ENCODE peak calls at places on chromosomes 2 and 18, in seven cellular contexts. One of them, this sample, is unnamed.

GRCh38 chr2:136129601-136130000 is 11.7 kb upstream of the CXCR4 start:
- DNase-seq in IMR-90: no peak
- DNase-seq in H1: no peak
- DNase-seq in neuronal stem cell: no peak
- DNase-seq in neural progenitor cell: no peak
- DNase-seq in PC-9: peak
- DNase-seq in Karpas-422: no peak
- DNase-seq in this sample: no peak

GRCh38 chr2:107337209-107337898 is 451.4 kb upstream of the ST6GAL2 start:
- DNase-seq in neuronal stem cell: no peak
- DNase-seq in H1: no peak
- DNase-seq in neural progenitor cell: no peak
- DNase-seq in Karpas-422: no peak
- DNase-seq in IMR-90: no peak
- DNase-seq in PC-9: no peak
- DNase-seq in this sample: no peak

GRCh38 chr2:25252291-25253152 is 84.1 kb upstream of the POMC start:
- DNase-seq in IMR-90: peak
- DNase-seq in H1: peak
- DNase-seq in neuronal stem cell: peak
- DNase-seq in PC-9: no peak
- DNase-seq in Karpas-422: no peak
- DNase-seq in neural progenitor cell: peak
- DNase-seq in this sample: peak

GRCh38 chr2:51000849-51001617 is 30.9 kb downstream of the NRXN1 start:
- DNase-seq in Karpas-422: no peak
- DNase-seq in H1: peak
- DNase-seq in neural progenitor cell: peak
- DNase-seq in neuronal stem cell: peak
- DNase-seq in PC-9: no peak
- DNase-seq in IMR-90: peak
- DNase-seq in this sample: no peak

GRCh38 chr2:201678442-201678841 is 20.0 kb downstream of the MPP4 start:
- DNase-seq in neural progenitor cell: no peak
- DNase-seq in PC-9: no peak
- DNase-seq in Karpas-422: no peak
- DNase-seq in neuronal stem cell: no peak
- DNase-seq in IMR-90: no peak
- DNase-seq in H1: no peak
- DNase-seq in this sample: no peak

GRCh38 chr2:186544255-186544675 is 45.6 kb upstream of the ITGAV start:
- DNase-seq in IMR-90: peak
- DNase-seq in H1: no peak
- DNase-seq in PC-9: peak
- DNase-seq in neuronal stem cell: peak
- DNase-seq in Karpas-422: no peak
- DNase-seq in neural progenitor cell: peak
- DNase-seq in this sample: no peak

GRCh38 chr2:178270338-178270737 is 76.0 kb downstream of the OSBPL6 start:
- DNase-seq in neuronal stem cell: no peak
- DNase-seq in neural progenitor cell: no peak
- DNase-seq in PC-9: no peak
- DNase-seq in Karpas-422: no peak
- DNase-seq in H1: no peak
- DNase-seq in IMR-90: no peak
- DNase-seq in this sample: no peak

GRCh38 chr2:202780514-202781021 is 91.0 kb downstream of the ICA1L start:
- DNase-seq in H1: no peak
- DNase-seq in neural progenitor cell: no peak
- DNase-seq in Karpas-422: no peak
- DNase-seq in PC-9: peak
- DNase-seq in neuronal stem cell: no peak
- DNase-seq in IMR-90: peak
- DNase-seq in this sample: no peak

GRCh38 chr2:60522462-60522861 is 31.0 kb downstream of the BCL11A start:
- DNase-seq in neural progenitor cell: no peak
- DNase-seq in Karpas-422: no peak
- DNase-seq in PC-9: no peak
- DNase-seq in neuronal stem cell: no peak
- DNase-seq in IMR-90: no peak
- DNase-seq in H1: no peak
- DNase-seq in this sample: no peak

GRCh38 chr2:85954192-85954900 is 65.6 kb upstream of the ST3GAL5 start:
- DNase-seq in neuronal stem cell: no peak
- DNase-seq in PC-9: no peak
- DNase-seq in neural progenitor cell: no peak
- DNase-seq in H1: no peak
- DNase-seq in IMR-90: no peak
- DNase-seq in Karpas-422: no peak
- DNase-seq in this sample: no peak

GRCh38 chr2:101883860-101884259 is 107.9 kb upstream of the IL1R2 start:
- DNase-seq in IMR-90: peak
- DNase-seq in H1: no peak
- DNase-seq in Karpas-422: peak
- DNase-seq in neuronal stem cell: peak
- DNase-seq in PC-9: peak
- DNase-seq in neural progenitor cell: peak
- DNase-seq in this sample: peak

GRCh38 chr2:120134263-120134662 is 88.9 kb downstream of the TMEM185B start:
- DNase-seq in neuronal stem cell: no peak
- DNase-seq in IMR-90: peak
- DNase-seq in PC-9: peak
- DNase-seq in Karpas-422: no peak
- DNase-seq in H1: peak
- DNase-seq in neural progenitor cell: no peak
- DNase-seq in this sample: no peak

GRCh38 chr2:144460981-144461766 is 58.7 kb downstream of the ZEB2 start:
- DNase-seq in PC-9: no peak
- DNase-seq in neuronal stem cell: no peak
- DNase-seq in Karpas-422: no peak
- DNase-seq in H1: no peak
- DNase-seq in IMR-90: peak
- DNase-seq in neural progenitor cell: no peak
- DNase-seq in this sample: no peak

GRCh38 chr2:88600038-88600465 is 27.2 kb downstream of the EIF2AK3 start:
- DNase-seq in neural progenitor cell: peak
- DNase-seq in Karpas-422: peak
- DNase-seq in PC-9: peak
- DNase-seq in neuronal stem cell: peak
- DNase-seq in IMR-90: peak
- DNase-seq in H1: peak
- DNase-seq in this sample: peak

GRCh38 chr18:78238404-78239089 is 741.1 kb upstream of the SALL3 start:
- DNase-seq in H1: no peak
- DNase-seq in Karpas-422: no peak
- DNase-seq in neural progenitor cell: peak
- DNase-seq in neuronal stem cell: no peak
- DNase-seq in PC-9: no peak
- DNase-seq in IMR-90: no peak
- DNase-seq in this sample: no peak

GRCh38 chr2:196836440-196836839 is 27.3 kb upstream of the C2orf66 start:
- DNase-seq in IMR-90: peak
- DNase-seq in Karpas-422: no peak
- DNase-seq in PC-9: peak
- DNase-seq in neuronal stem cell: no peak
- DNase-seq in neural progenitor cell: no peak
- DNase-seq in H1: no peak
- DNase-seq in this sample: no peak

GRCh38 chr2:69298862-69299261 is 88.2 kb downstream of the GFPT1 start:
- DNase-seq in IMR-90: peak
- DNase-seq in neural progenitor cell: no peak
- DNase-seq in neuronal stem cell: no peak
- DNase-seq in H1: no peak
- DNase-seq in PC-9: no peak
- DNase-seq in Karpas-422: no peak
- DNase-seq in this sample: no peak

GRCh38 chr2:124045906-124046305 is 20.8 kb downstream of the CNTNAP5 start:
- DNase-seq in neural progenitor cell: no peak
- DNase-seq in H1: no peak
- DNase-seq in Karpas-422: no peak
- DNase-seq in neuronal stem cell: no peak
- DNase-seq in PC-9: no peak
- DNase-seq in IMR-90: no peak
- DNase-seq in this sample: no peak

GRCh38 chr18:36572135-36572856 is 256.5 kb downstream of the TPGS2 start:
- DNase-seq in IMR-90: peak
- DNase-seq in neuronal stem cell: peak
- DNase-seq in H1: no peak
- DNase-seq in Karpas-422: peak
- DNase-seq in PC-9: no peak
- DNase-seq in neural progenitor cell: peak
- DNase-seq in this sample: peak

GRCh38 chr2:69059731-69060290 is 46.8 kb downstream of the ANTXR1 start:
- DNase-seq in neuronal stem cell: no peak
- DNase-seq in IMR-90: peak
- DNase-seq in neural progenitor cell: no peak
- DNase-seq in H1: no peak
- DNase-seq in Karpas-422: no peak
- DNase-seq in PC-9: no peak
- DNase-seq in this sample: no peak

GRCh38 chr2:232779935-232780334 is 3.6 kb upstream of the KCNJ13 start:
- DNase-seq in neural progenitor cell: no peak
- DNase-seq in IMR-90: peak
- DNase-seq in neuronal stem cell: no peak
- DNase-seq in PC-9: no peak
- DNase-seq in H1: no peak
- DNase-seq in Karpas-422: no peak
- DNase-seq in this sample: no peak

GRCh38 chr2:73203055-73203681 is 794 bp downstream of the NOTO start:
- DNase-seq in neuronal stem cell: no peak
- DNase-seq in Karpas-422: no peak
- DNase-seq in IMR-90: no peak
- DNase-seq in H1: no peak
- DNase-seq in PC-9: no peak
- DNase-seq in neural progenitor cell: peak
- DNase-seq in this sample: no peak

GRCh38 chr2:236510049-236510448 is 59.6 kb upstream of the ACKR3 start:
- DNase-seq in neural progenitor cell: no peak
- DNase-seq in IMR-90: no peak
- DNase-seq in Karpas-422: no peak
- DNase-seq in H1: no peak
- DNase-seq in PC-9: no peak
- DNase-seq in neuronal stem cell: no peak
- DNase-seq in this sample: no peak

GRCh38 chr2:178499640-178500039 is 19.4 kb downstream of the PLEKHA3 start:
- DNase-seq in H1: no peak
- DNase-seq in neural progenitor cell: no peak
- DNase-seq in IMR-90: no peak
- DNase-seq in PC-9: no peak
- DNase-seq in Karpas-422: no peak
- DNase-seq in neuronal stem cell: no peak
- DNase-seq in this sample: no peak

GRCh38 chr18:46009158-46009866 is 42.2 kb upstream of the EPG5 start:
- DNase-seq in IMR-90: no peak
- DNase-seq in neural progenitor cell: no peak
- DNase-seq in H1: no peak
- DNase-seq in PC-9: no peak
- DNase-seq in Karpas-422: peak
- DNase-seq in neuronal stem cell: no peak
- DNase-seq in this sample: no peak

GRCh38 chr18:48314694-48315093 is 94.5 kb downstream of the ZBTB7C start:
- DNase-seq in H1: no peak
- DNase-seq in neural progenitor cell: peak
- DNase-seq in IMR-90: no peak
- DNase-seq in Karpas-422: no peak
- DNase-seq in neuronal stem cell: peak
- DNase-seq in PC-9: no peak
- DNase-seq in this sample: no peak
- H2AFZ ChIP-seq in H1: no peak
- H2AFZ ChIP-seq in neural progenitor cell: no peak
- H2AFZ ChIP-seq in IMR-90: no peak
- H2AFZ ChIP-seq in Karpas-422: no peak
- H2AFZ ChIP-seq in neuronal stem cell: no peak
- H2AFZ ChIP-seq in PC-9: no peak
- H2AFZ ChIP-seq in this sample: no peak

DNA sequence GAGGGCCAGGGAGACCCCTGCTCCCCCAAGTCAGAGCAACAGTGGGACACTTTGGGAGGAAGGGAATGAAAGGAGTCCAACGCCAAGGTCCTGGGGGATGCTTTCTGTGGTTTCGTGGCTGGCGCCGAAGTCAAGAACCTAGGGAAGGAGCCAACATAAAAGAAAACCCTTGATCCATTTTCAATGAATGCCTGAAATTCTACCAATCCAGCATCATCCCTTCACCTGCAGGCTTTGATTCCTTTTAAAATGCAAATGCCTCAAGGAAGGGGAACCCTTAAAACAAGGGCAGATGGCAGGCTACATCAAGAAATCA is 123.4 kb upstream of the SLC1A4 start:
- DNase-seq in Karpas-422: no peak
- DNase-seq in IMR-90: no peak
- DNase-seq in neural progenitor cell: no peak
- DNase-seq in PC-9: no peak
- DNase-seq in neuronal stem cell: peak
- DNase-seq in H1: no peak
- DNase-seq in this sample: no peak
- H2AFZ ChIP-seq in Karpas-422: peak
- H2AFZ ChIP-seq in IMR-90: peak
- H2AFZ ChIP-seq in neural progenitor cell: peak
- H2AFZ ChIP-seq in PC-9: no peak
- H2AFZ ChIP-seq in neuronal stem cell: peak
- H2AFZ ChIP-seq in H1: peak
- H2AFZ ChIP-seq in this sample: peak

DNA sequence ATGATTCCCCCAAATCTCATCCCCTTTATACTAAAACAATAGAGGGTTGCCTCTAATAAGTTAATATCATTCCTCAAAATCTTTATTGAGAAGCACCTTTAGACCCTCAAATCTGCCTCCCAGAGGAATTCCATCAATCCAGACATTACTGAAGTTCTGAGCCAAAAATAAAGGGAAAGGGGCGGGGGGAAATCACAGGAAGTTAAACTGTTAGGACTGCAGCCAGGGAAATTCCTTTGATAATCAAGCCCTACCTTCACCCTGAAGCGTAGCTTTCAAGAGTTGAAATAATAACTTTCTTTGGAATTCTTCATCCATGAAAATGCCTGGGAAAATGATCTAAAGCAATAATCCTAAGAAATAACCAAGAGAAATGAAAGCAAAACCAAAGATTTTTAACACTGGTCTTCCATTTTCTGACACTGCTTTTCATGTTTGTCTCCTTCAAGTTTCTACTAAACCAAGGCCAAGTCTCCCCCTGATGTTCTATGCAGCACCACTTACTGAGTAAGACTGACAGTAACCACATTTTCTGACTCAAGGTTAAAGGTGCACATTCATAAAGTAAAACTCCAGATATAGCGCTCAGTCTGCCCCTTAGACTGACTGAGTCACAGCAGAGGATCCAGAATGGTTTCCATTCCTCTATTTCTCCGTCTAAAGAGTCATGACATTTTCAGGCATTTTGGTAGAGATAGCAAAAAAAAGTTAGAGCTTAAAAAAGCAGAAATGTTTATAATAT is 78.2 kb downstream of the TCF4 start:
- DNase-seq in neural progenitor cell: no peak
- DNase-seq in PC-9: no peak
- DNase-seq in Karpas-422: no peak
- DNase-seq in neuronal stem cell: no peak
- DNase-seq in H1: no peak
- DNase-seq in IMR-90: peak
- DNase-seq in this sample: peak
- H2AFZ ChIP-seq in neural progenitor cell: no peak
- H2AFZ ChIP-seq in PC-9: no peak
- H2AFZ ChIP-seq in Karpas-422: no peak
- H2AFZ ChIP-seq in neuronal stem cell: no peak
- H2AFZ ChIP-seq in H1: no peak
- H2AFZ ChIP-seq in IMR-90: no peak
- H2AFZ ChIP-seq in this sample: no peak

GRCh38 chr18:31931886-31932240 is 11.1 kb downstream of the TRAPPC8 start:
- DNase-seq in IMR-90: no peak
- DNase-seq in Karpas-422: no peak
- DNase-seq in neural progenitor cell: no peak
- DNase-seq in neuronal stem cell: no peak
- DNase-seq in H1: no peak
- DNase-seq in PC-9: no peak
- DNase-seq in this sample: no peak
- H2AFZ ChIP-seq in IMR-90: no peak
- H2AFZ ChIP-seq in Karpas-422: no peak
- H2AFZ ChIP-seq in neural progenitor cell: no peak
- H2AFZ ChIP-seq in neuronal stem cell: no peak
- H2AFZ ChIP-seq in H1: no peak
- H2AFZ ChIP-seq in PC-9: no peak
- H2AFZ ChIP-seq in this sample: no peak